ENCODE peak calls at places on chromosome 1, in six cellular contexts. One of them, this sample, is unnamed.
A peak's percentile ranks its signal among the peaks of the same experiment; 100 is the strongest.

GRCh38 chr1:152050886-152051764 is 14.3 kb upstream of the S100A11 start:
- DNase-seq in stimulated activated CD4-positive, alpha-beta T cell treated with anti-CD3 and anti-CD28 coated beads, TNF-alpha, amount 100 ng/mL, for 1 hour: no peak
- DNase-seq in GM12892: no peak
- DNase-seq in foreskin keratinocyte: peak; percentile 81
- DNase-seq in 8988T: no peak
- DNase-seq in EH: peak; percentile 57
- DNase-seq in this sample: no peak

GRCh38 chr1:108712605-108713150 is at the start of gene FNDC7:
- DNase-seq in stimulated activated CD4-positive, alpha-beta T cell treated with anti-CD3 and anti-CD28 coated beads, TNF-alpha, amount 100 ng/mL, for 1 hour: no peak
- DNase-seq in GM12892: no peak
- DNase-seq in foreskin keratinocyte: no peak
- DNase-seq in 8988T: no peak
- DNase-seq in EH: peak; percentile 33
- DNase-seq in this sample: no peak

GRCh38 chr1:65418522-65419185 is 1.8 kb upstream of the LEPR start:
- DNase-seq in stimulated activated CD4-positive, alpha-beta T cell treated with anti-CD3 and anti-CD28 coated beads, TNF-alpha, amount 100 ng/mL, for 1 hour: no peak
- DNase-seq in GM12892: no peak
- DNase-seq in foreskin keratinocyte: peak; percentile 61
- DNase-seq in 8988T: no peak
- DNase-seq in EH: peak; percentile 30
- DNase-seq in this sample: no peak

GRCh38 chr1:231940721-231941120 is 314.1 kb downstream of the DISC1 start:
- DNase-seq in stimulated activated CD4-positive, alpha-beta T cell treated with anti-CD3 and anti-CD28 coated beads, TNF-alpha, amount 100 ng/mL, for 1 hour: no peak
- DNase-seq in GM12892: no peak
- DNase-seq in foreskin keratinocyte: no peak
- DNase-seq in 8988T: no peak
- DNase-seq in EH: no peak
- DNase-seq in this sample: no peak

GRCh38 chr1:188269956-188270355 is 1441.2 kb downstream of the PLA2G4A start:
- DNase-seq in stimulated activated CD4-positive, alpha-beta T cell treated with anti-CD3 and anti-CD28 coated beads, TNF-alpha, amount 100 ng/mL, for 1 hour: no peak
- DNase-seq in GM12892: no peak
- DNase-seq in foreskin keratinocyte: no peak
- DNase-seq in 8988T: no peak
- DNase-seq in EH: no peak
- DNase-seq in this sample: no peak

GRCh38 chr1:2948751-2949680 is 72.3 kb upstream of the ACTRT2 start:
- DNase-seq in stimulated activated CD4-positive, alpha-beta T cell treated with anti-CD3 and anti-CD28 coated beads, TNF-alpha, amount 100 ng/mL, for 1 hour: no peak
- DNase-seq in GM12892: no peak
- DNase-seq in foreskin keratinocyte: no peak
- DNase-seq in 8988T: no peak
- DNase-seq in EH: no peak
- DNase-seq in this sample: no peak

GRCh38 chr1:108848802-108849201 is 8.1 kb downstream of the AKNAD1 start:
- DNase-seq in stimulated activated CD4-positive, alpha-beta T cell treated with anti-CD3 and anti-CD28 coated beads, TNF-alpha, amount 100 ng/mL, for 1 hour: no peak
- DNase-seq in GM12892: no peak
- DNase-seq in foreskin keratinocyte: no peak
- DNase-seq in 8988T: no peak
- DNase-seq in EH: no peak
- DNase-seq in this sample: no peak

GRCh38 chr1:227789042-227789880 is 26.2 kb upstream of the PRSS38 start:
- DNase-seq in stimulated activated CD4-positive, alpha-beta T cell treated with anti-CD3 and anti-CD28 coated beads, TNF-alpha, amount 100 ng/mL, for 1 hour: no peak
- DNase-seq in GM12892: no peak
- DNase-seq in foreskin keratinocyte: no peak
- DNase-seq in 8988T: no peak
- DNase-seq in EH: peak; percentile 48
- DNase-seq in this sample: no peak